ENCODE peak calls at places on chromosomes 6 and 20, in eight cellular contexts. L is H54; B is stimulated activated CD4-positive, alpha-beta T cell treated with anti-CD3 and anti-CD28 coated beads, Interleukin-2, amount 100 ng/mL, for 48 hours; T is stimulated activated naive CD4-positive, alpha-beta T cell; C is T1000; K is foreskin fibroblast; V is activated CD8-positive, alpha-beta memory T cell treated with anti-CD3 and anti-CD28 coated beads for 24 hours; M is BJ. S is an unnamed sample.

GRCh38 chr20:59403261-59403961 is 103.0 kb downstream of the EDN3 start:
- DNase-seq in L (peak; percentile 79), B (peak; percentile 88), T (peak; percentile 70), C (no peak), K (peak; percentile 1), V (peak; percentile 94), M (no peak), S (peak; percentile 88)

GRCh38 chr6:157763129-157763893 is 59.7 kb upstream of the SNX9 start:
- DNase-seq in L (peak; percentile 44), B (no peak), T (peak; percentile 40), C (no peak), K (no peak), V (no peak), M (no peak), S (peak; percentile 24)

GRCh38 chr20:37102571-37102970 is 6.8 kb upstream of the RBL1 start:
- DNase-seq in L (no peak), B (no peak), T (no peak), C (no peak), K (no peak), V (no peak), M (no peak), S (no peak)

GRCh38 chr6:84809504-84809903 is 45.1 kb upstream of the TBX18 start:
- DNase-seq in L (no peak), B (no peak), T (no peak), C (no peak), K (no peak), V (no peak), M (no peak), S (no peak)

GRCh38 chr6:30260036-30260504 is 46.9 kb upstream of the TRIM26 start:
- DNase-seq in L (no peak), B (peak; percentile 15), T (no peak), C (no peak), K (no peak), V (peak; percentile 76), M (no peak), S (no peak)

GRCh38 chr6:79145301-79145700 is 67.2 kb upstream of the PHIP start:
- DNase-seq in L (no peak), B (no peak), T (no peak), C (no peak), K (no peak), V (no peak), M (no peak), S (no peak)

GRCh38 chr6:29558439-29559079 is 973 bp downstream of the UBD start:
- DNase-seq in L (no peak), B (no peak), T (no peak), C (no peak), K (no peak), V (no peak), M (no peak), S (no peak)

GRCh38 chr6:140178550-140179334 is 804.3 kb upstream of the CITED2 start:
- DNase-seq in L (no peak), B (no peak), T (no peak), C (no peak), K (peak; percentile 81), V (no peak), M (peak; percentile 70), S (peak; percentile 48)

GRCh38 chr6:139291813-139292619 is at the start of gene TXLNB:
- DNase-seq in L (peak; percentile 9), B (peak; percentile 59), T (peak; percentile 60), C (no peak), K (peak; percentile 78), V (peak; percentile 80), M (peak; percentile 48), S (peak; percentile 57)

GRCh38 chr6:24836116-24836515 is 37.4 kb upstream of the ARMH2 start:
- DNase-seq in L (no peak), B (no peak), T (no peak), C (no peak), K (no peak), V (no peak), M (no peak), S (no peak)

GRCh38 chr6:142851601-142852000 is 93.4 kb downstream of the HIVEP2 start:
- DNase-seq in L (no peak), B (no peak), T (no peak), C (no peak), K (no peak), V (no peak), M (no peak), S (no peak)

GRCh38 chr20:23503649-23504048 is 12.7 kb downstream of the CST8 start:
- DNase-seq in L (no peak), B (no peak), T (no peak), C (no peak), K (no peak), V (no peak), M (no peak), S (no peak)

GRCh38 chr20:36887779-36888133 is 11.8 kb downstream of the TLDC2 start:
- DNase-seq in L (no peak), B (no peak), T (no peak), C (no peak), K (peak; percentile 30), V (no peak), M (no peak), S (peak; percentile 37)

GRCh38 chr20:59425572-59425971 is 125.2 kb downstream of the EDN3 start:
- DNase-seq in L (no peak), B (no peak), T (no peak), C (no peak), K (no peak), V (no peak), M (no peak), S (no peak)

GRCh38 chr20:32603046-32603726 is 18.1 kb upstream of the NOL4L start:
- DNase-seq in L (no peak), B (no peak), T (no peak), C (no peak), K (no peak), V (no peak), M (no peak), S (no peak)

GRCh38 chr6:44667668-44668390 is 280.3 kb downstream of the CDC5L start:
- DNase-seq in L (no peak), B (peak; percentile 32), T (no peak), C (no peak), K (no peak), V (peak; percentile 74), M (no peak), S (no peak)

GRCh38 chr6:114058435-114058834 is 87.5 kb upstream of the HDAC2 start:
- DNase-seq in L (no peak), B (no peak), T (no peak), C (no peak), K (no peak), V (no peak), M (peak; percentile 5), S (no peak)

GRCh38 chr6:56230976-56231566 is 16.3 kb downstream of the COL21A1 start:
- DNase-seq in L (no peak), B (no peak), T (no peak), C (no peak), K (no peak), V (no peak), M (no peak), S (no peak)

GRCh38 chr6:168102093-168102985 is 23.3 kb upstream of the FRMD1 start:
- DNase-seq in L (no peak), B (no peak), T (no peak), C (no peak), K (no peak), V (no peak), M (no peak), S (no peak)

GRCh38 chr6:89895273-89895874 is 1.1 kb downstream of the GJA10 start:
- DNase-seq in L (peak; percentile 13), B (no peak), T (no peak), C (peak; percentile 6), K (peak; percentile 39), V (no peak), M (no peak), S (peak; percentile 71)

GRCh38 chr6:73169633-73170032 is 55.7 kb downstream of the KHDC1L start:
- DNase-seq in L (no peak), B (no peak), T (no peak), C (no peak), K (no peak), V (no peak), M (no peak), S (no peak)

GRCh38 chr6:7201732-7202541 is 94.2 kb downstream of the RREB1 start:
- DNase-seq in L (no peak), B (no peak), T (no peak), C (no peak), K (no peak), V (no peak), M (no peak), S (no peak)

GRCh38 chr20:59006864-59007757 is at the start of gene CTSZ:
- DNase-seq in L (peak; percentile 79), B (peak; percentile 48), T (peak; percentile 11), C (no peak), K (peak; percentile 38), V (peak; percentile 79), M (no peak), S (peak; percentile 95)

GRCh38 chr20:2840967-2841531 is 504 bp downstream of the VPS16 start:
- DNase-seq in L (peak; percentile 89), B (peak; percentile 27), T (no peak), C (peak; percentile 38), K (peak; percentile 69), V (no peak), M (no peak), S (peak; percentile 86)

GRCh38 chr6:63637865-63638445 is 2.4 kb downstream of the PHF3 start:
- DNase-seq in L (no peak), B (no peak), T (no peak), C (no peak), K (no peak), V (no peak), M (no peak), S (no peak)

GRCh38 chr20:61654726-61655125 is 402.7 kb downstream of the CDH4 start:
- DNase-seq in L (no peak), B (no peak), T (no peak), C (no peak), K (no peak), V (no peak), M (no peak), S (no peak)

GRCh38 chr6:121430514-121431460 is 4.7 kb upstream of the GJA1 start:
- DNase-seq in L (no peak), B (no peak), T (no peak), C (no peak), K (no peak), V (no peak), M (no peak), S (peak; percentile 40)

GRCh38 chr20:1841554-1842140 is 53.6 kb upstream of the SIRPA start:
- DNase-seq in L (no peak), B (no peak), T (no peak), C (no peak), K (no peak), V (no peak), M (no peak), S (peak; percentile 48)

GRCh38 chr6:116406678-116407345 is 36.1 kb downstream of the DSE start:
- DNase-seq in L (no peak), B (no peak), T (no peak), C (no peak), K (no peak), V (no peak), M (no peak), S (no peak)

S was measured in AG20443.